ENCODE peak calls at places on chromosome 1, in ten cellular contexts. One of them, this sample, is unnamed. For H3K27me3, the result is how much of the 10 kb centered on the place peaks cover.

GRCh38 chr1:202807926-202808757 is at the start of gene KDM5B:
- DNase-seq in HL-60: peak
- DNase-seq in tibial artery: peak
- DNase-seq in GM23338: peak
- DNase-seq in lower lobe of right lung: peak
- DNase-seq in heart left ventricle: peak
- DNase-seq in K562: peak
- DNase-seq in dorsolateral prefrontal cortex: peak
- DNase-seq in endothelial cell of umbilical vein: peak
- DNase-seq in SK-N-SH: peak
- DNase-seq in this sample: peak

GRCh38 chr1:64340361-64340760 is 129.6 kb upstream of the CACHD1 start:
- DNase-seq in HL-60: no peak
- DNase-seq in tibial artery: no peak
- DNase-seq in GM23338: no peak
- DNase-seq in lower lobe of right lung: no peak
- DNase-seq in heart left ventricle: no peak
- DNase-seq in K562: no peak
- DNase-seq in dorsolateral prefrontal cortex: no peak
- DNase-seq in endothelial cell of umbilical vein: no peak
- DNase-seq in SK-N-SH: no peak
- DNase-seq in this sample: no peak

GRCh38 chr1:64006276-64007051 is 197.0 kb upstream of the UBE2U start:
- DNase-seq in HL-60: no peak
- DNase-seq in tibial artery: peak
- DNase-seq in GM23338: no peak
- DNase-seq in lower lobe of right lung: no peak
- DNase-seq in heart left ventricle: no peak
- DNase-seq in K562: no peak
- DNase-seq in dorsolateral prefrontal cortex: no peak
- DNase-seq in endothelial cell of umbilical vein: peak
- DNase-seq in SK-N-SH: no peak
- DNase-seq in this sample: no peak

GRCh38 chr1:161074676-161075368 is 5.1 kb upstream of the ARHGAP30 start:
- DNase-seq in HL-60: no peak
- DNase-seq in tibial artery: no peak
- DNase-seq in GM23338: no peak
- DNase-seq in lower lobe of right lung: no peak
- DNase-seq in heart left ventricle: no peak
- DNase-seq in K562: peak
- DNase-seq in dorsolateral prefrontal cortex: no peak
- DNase-seq in endothelial cell of umbilical vein: no peak
- DNase-seq in SK-N-SH: no peak
- DNase-seq in this sample: no peak

GRCh38 chr1:169933999-169934725 is 40.5 kb upstream of the SCYL3 start:
- DNase-seq in HL-60: no peak
- DNase-seq in tibial artery: no peak
- DNase-seq in GM23338: no peak
- DNase-seq in lower lobe of right lung: no peak
- DNase-seq in heart left ventricle: no peak
- DNase-seq in K562: no peak
- DNase-seq in dorsolateral prefrontal cortex: no peak
- DNase-seq in endothelial cell of umbilical vein: peak
- DNase-seq in SK-N-SH: no peak
- DNase-seq in this sample: no peak

GRCh38 chr1:116855220-116855619 is 54.5 kb upstream of the PTGFRN start:
- DNase-seq in HL-60: no peak
- DNase-seq in tibial artery: peak
- DNase-seq in GM23338: no peak
- DNase-seq in lower lobe of right lung: no peak
- DNase-seq in heart left ventricle: peak
- DNase-seq in K562: no peak
- DNase-seq in dorsolateral prefrontal cortex: peak
- DNase-seq in endothelial cell of umbilical vein: peak
- DNase-seq in SK-N-SH: peak
- DNase-seq in this sample: peak

GRCh38 chr1:17895986-17896385 is 140.9 kb downstream of the ACTL8 start:
- DNase-seq in HL-60: no peak
- DNase-seq in tibial artery: no peak
- DNase-seq in GM23338: no peak
- DNase-seq in lower lobe of right lung: no peak
- DNase-seq in heart left ventricle: no peak
- DNase-seq in K562: no peak
- DNase-seq in dorsolateral prefrontal cortex: no peak
- DNase-seq in endothelial cell of umbilical vein: no peak
- DNase-seq in SK-N-SH: no peak
- DNase-seq in this sample: no peak

GRCh38 chr1:187513190-187513589 is 684.4 kb downstream of the PLA2G4A start:
- DNase-seq in HL-60: peak
- DNase-seq in tibial artery: no peak
- DNase-seq in GM23338: no peak
- DNase-seq in lower lobe of right lung: no peak
- DNase-seq in heart left ventricle: no peak
- DNase-seq in K562: no peak
- DNase-seq in dorsolateral prefrontal cortex: no peak
- DNase-seq in endothelial cell of umbilical vein: no peak
- DNase-seq in SK-N-SH: no peak
- DNase-seq in this sample: no peak

DNA sequence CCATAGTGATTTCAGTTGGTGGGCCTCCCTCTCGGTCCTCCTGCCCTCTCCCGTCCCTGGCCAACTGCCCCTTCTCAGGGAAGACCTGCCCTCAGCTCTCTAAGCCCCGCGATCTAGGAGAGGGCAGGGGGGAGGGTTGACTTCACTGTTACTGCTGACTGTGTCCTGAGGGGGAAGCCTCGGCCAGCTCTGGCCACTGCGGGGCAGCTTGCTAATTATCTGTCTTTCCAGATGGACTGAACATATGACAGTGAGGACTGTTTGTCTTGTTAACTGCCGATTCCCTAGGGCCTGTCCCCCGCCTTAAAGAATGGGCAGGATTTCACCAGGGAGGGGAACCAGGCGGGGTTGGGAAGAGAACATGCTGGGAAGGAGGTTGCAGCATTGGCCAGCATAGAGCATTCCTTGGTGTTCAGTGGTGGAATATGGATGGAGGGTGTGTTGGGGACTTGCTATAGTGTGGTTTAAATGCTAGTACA is 22.9 kb downstream of the NIPAL3 start:
- DNase-seq in HL-60: no peak
- DNase-seq in tibial artery: peak
- DNase-seq in GM23338: peak
- DNase-seq in lower lobe of right lung: no peak
- DNase-seq in heart left ventricle: peak
- DNase-seq in K562: peak
- DNase-seq in dorsolateral prefrontal cortex: peak
- DNase-seq in endothelial cell of umbilical vein: no peak
- DNase-seq in SK-N-SH: peak
- DNase-seq in this sample: peak
- TF ChIP-seq CTCF in HL-60: no peak
- TF ChIP-seq CTCF in tibial artery: no peak
- TF ChIP-seq CTCF in GM23338: no peak
- TF ChIP-seq CTCF in lower lobe of right lung: no peak
- TF ChIP-seq CTCF in heart left ventricle: no peak
- TF ChIP-seq CTCF in K562: peak
- TF ChIP-seq CTCF in dorsolateral prefrontal cortex: no peak
- TF ChIP-seq CTCF in endothelial cell of umbilical vein: no peak
- TF ChIP-seq CTCF in SK-N-SH: no peak
- TF ChIP-seq CTCF in this sample: no peak

GRCh38 chr1:28104866-28105467 is 16.6 kb upstream of the EYA3 start:
- DNase-seq in HL-60: no peak
- DNase-seq in tibial artery: no peak
- DNase-seq in GM23338: peak
- DNase-seq in lower lobe of right lung: peak
- DNase-seq in heart left ventricle: no peak
- DNase-seq in K562: peak
- DNase-seq in dorsolateral prefrontal cortex: peak
- DNase-seq in endothelial cell of umbilical vein: peak
- DNase-seq in SK-N-SH: peak
- DNase-seq in this sample: no peak
- H3K4me3 ChIP-seq in HL-60: no peak
- H3K4me3 ChIP-seq in tibial artery: peak
- H3K4me3 ChIP-seq in GM23338: peak
- H3K4me3 ChIP-seq in lower lobe of right lung: peak
- H3K4me3 ChIP-seq in heart left ventricle: peak
- H3K4me3 ChIP-seq in K562: peak
- H3K4me3 ChIP-seq in dorsolateral prefrontal cortex: peak
- H3K4me3 ChIP-seq in endothelial cell of umbilical vein: no peak
- H3K4me3 ChIP-seq in SK-N-SH: no peak
- H3K4me3 ChIP-seq in this sample: peak

GRCh38 chr1:156851779-156852413 is 7.0 kb downstream of the INSRR start:
- DNase-seq in HL-60: no peak
- DNase-seq in tibial artery: no peak
- DNase-seq in GM23338: no peak
- DNase-seq in lower lobe of right lung: no peak
- DNase-seq in heart left ventricle: peak
- DNase-seq in K562: no peak
- DNase-seq in dorsolateral prefrontal cortex: no peak
- DNase-seq in endothelial cell of umbilical vein: no peak
- DNase-seq in SK-N-SH: no peak
- DNase-seq in this sample: peak

GRCh38 chr1:156856282-156856785 is 2.6 kb downstream of the INSRR start:
- DNase-seq in HL-60: no peak
- DNase-seq in tibial artery: no peak
- DNase-seq in GM23338: no peak
- DNase-seq in lower lobe of right lung: no peak
- DNase-seq in heart left ventricle: no peak
- DNase-seq in K562: no peak
- DNase-seq in dorsolateral prefrontal cortex: no peak
- DNase-seq in endothelial cell of umbilical vein: no peak
- DNase-seq in SK-N-SH: no peak
- DNase-seq in this sample: no peak

GRCh38 chr1:156852414-156852874 is 6.5 kb downstream of the INSRR start:
- DNase-seq in HL-60: no peak
- DNase-seq in tibial artery: no peak
- DNase-seq in GM23338: no peak
- DNase-seq in lower lobe of right lung: no peak
- DNase-seq in heart left ventricle: peak
- DNase-seq in K562: no peak
- DNase-seq in dorsolateral prefrontal cortex: peak
- DNase-seq in endothelial cell of umbilical vein: no peak
- DNase-seq in SK-N-SH: peak
- DNase-seq in this sample: peak

GRCh38 chr1:156853761-156854160 is 5.2 kb downstream of the INSRR start:
- DNase-seq in HL-60: no peak
- DNase-seq in tibial artery: no peak
- DNase-seq in GM23338: no peak
- DNase-seq in lower lobe of right lung: no peak
- DNase-seq in heart left ventricle: no peak
- DNase-seq in K562: no peak
- DNase-seq in dorsolateral prefrontal cortex: no peak
- DNase-seq in endothelial cell of umbilical vein: no peak
- DNase-seq in SK-N-SH: no peak
- DNase-seq in this sample: no peak

GRCh38 chr1:156854634-156855033 is 4.3 kb downstream of the INSRR start:
- DNase-seq in HL-60: no peak
- DNase-seq in tibial artery: no peak
- DNase-seq in GM23338: no peak
- DNase-seq in lower lobe of right lung: no peak
- DNase-seq in heart left ventricle: no peak
- DNase-seq in K562: peak
- DNase-seq in dorsolateral prefrontal cortex: no peak
- DNase-seq in endothelial cell of umbilical vein: no peak
- DNase-seq in SK-N-SH: no peak
- DNase-seq in this sample: no peak
- H3K27me3 ChIP-seq in HL-60: under half
- H3K27me3 ChIP-seq in tibial artery: under half
- H3K27me3 ChIP-seq in GM23338: half or more
- H3K27me3 ChIP-seq in lower lobe of right lung: under half
- H3K27me3 ChIP-seq in heart left ventricle: under half
- H3K27me3 ChIP-seq in K562: under half
- H3K27me3 ChIP-seq in dorsolateral prefrontal cortex: under half
- H3K27me3 ChIP-seq in endothelial cell of umbilical vein: under half
- H3K27me3 ChIP-seq in SK-N-SH: under half
- H3K27me3 ChIP-seq in this sample: under half

GRCh38 chr1:44807364-44808062 is 362 bp upstream of the DYNLT4 start:
- DNase-seq in HL-60: peak
- DNase-seq in tibial artery: peak
- DNase-seq in GM23338: peak
- DNase-seq in lower lobe of right lung: peak
- DNase-seq in heart left ventricle: peak
- DNase-seq in K562: peak
- DNase-seq in dorsolateral prefrontal cortex: peak
- DNase-seq in endothelial cell of umbilical vein: peak
- DNase-seq in SK-N-SH: peak
- DNase-seq in this sample: peak

GRCh38 chr1:44806704-44807363 is at the start of gene DYNLT4:
- DNase-seq in HL-60: no peak
- DNase-seq in tibial artery: peak
- DNase-seq in GM23338: no peak
- DNase-seq in lower lobe of right lung: peak
- DNase-seq in heart left ventricle: peak
- DNase-seq in K562: no peak
- DNase-seq in dorsolateral prefrontal cortex: no peak
- DNase-seq in endothelial cell of umbilical vein: no peak
- DNase-seq in SK-N-SH: no peak
- DNase-seq in this sample: no peak

GRCh38 chr1:44803312-44804095 is 3.3 kb downstream of the PLK3 start:
- DNase-seq in HL-60: no peak
- DNase-seq in tibial artery: peak
- DNase-seq in GM23338: no peak
- DNase-seq in lower lobe of right lung: peak
- DNase-seq in heart left ventricle: no peak
- DNase-seq in K562: no peak
- DNase-seq in dorsolateral prefrontal cortex: no peak
- DNase-seq in endothelial cell of umbilical vein: no peak
- DNase-seq in SK-N-SH: no peak
- DNase-seq in this sample: no peak

GRCh38 chr1:44806025-44806703 is 987 bp downstream of the DYNLT4 start:
- DNase-seq in HL-60: no peak
- DNase-seq in tibial artery: peak
- DNase-seq in GM23338: no peak
- DNase-seq in lower lobe of right lung: no peak
- DNase-seq in heart left ventricle: peak
- DNase-seq in K562: no peak
- DNase-seq in dorsolateral prefrontal cortex: no peak
- DNase-seq in endothelial cell of umbilical vein: no peak
- DNase-seq in SK-N-SH: peak
- DNase-seq in this sample: no peak

DNA sequence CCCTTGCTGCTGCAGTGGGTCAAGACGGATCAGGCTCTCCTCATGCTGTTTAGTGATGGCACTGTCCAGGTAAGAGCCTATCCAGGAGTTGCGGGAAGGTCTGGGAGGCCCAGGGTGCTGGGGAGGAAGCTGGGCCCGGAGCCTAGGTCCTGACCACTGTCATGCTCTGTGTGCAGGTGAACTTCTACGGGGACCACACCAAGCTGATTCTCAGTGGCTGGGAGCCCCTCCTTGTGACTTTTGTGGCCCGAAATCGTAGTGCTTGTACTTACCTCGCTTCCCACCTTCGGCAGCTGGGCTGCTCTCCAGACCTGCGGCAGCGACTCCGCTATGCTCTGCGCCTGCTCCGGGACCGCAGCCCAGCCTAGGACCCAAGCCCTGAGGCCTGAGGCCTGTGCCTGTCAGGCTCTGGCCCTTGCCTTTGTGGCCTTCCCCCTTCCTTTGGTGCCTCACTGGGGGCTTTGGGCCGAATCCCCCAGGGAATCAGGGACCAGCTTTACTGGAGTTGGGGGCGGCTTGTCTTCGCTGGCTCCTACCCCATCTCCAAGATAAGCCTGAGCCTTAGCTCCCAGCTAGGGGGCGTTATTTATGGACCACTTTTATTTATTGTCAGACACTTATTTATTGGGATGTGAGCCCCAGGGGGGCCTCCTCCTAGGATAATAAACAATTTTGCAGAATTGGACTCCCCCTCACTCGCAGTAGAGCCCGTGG is 1.7 kb downstream of the DYNLT4 start:
- DNase-seq in HL-60: no peak
- DNase-seq in tibial artery: peak
- DNase-seq in GM23338: no peak
- DNase-seq in lower lobe of right lung: peak
- DNase-seq in heart left ventricle: peak
- DNase-seq in K562: no peak
- DNase-seq in dorsolateral prefrontal cortex: no peak
- DNase-seq in endothelial cell of umbilical vein: no peak
- DNase-seq in SK-N-SH: no peak
- DNase-seq in this sample: no peak
- TF ChIP-seq CTCF in HL-60: no peak
- TF ChIP-seq CTCF in tibial artery: no peak
- TF ChIP-seq CTCF in GM23338: peak
- TF ChIP-seq CTCF in lower lobe of right lung: no peak
- TF ChIP-seq CTCF in heart left ventricle: no peak
- TF ChIP-seq CTCF in K562: no peak
- TF ChIP-seq CTCF in dorsolateral prefrontal cortex: no peak
- TF ChIP-seq CTCF in endothelial cell of umbilical vein: peak
- TF ChIP-seq CTCF in SK-N-SH: peak
- TF ChIP-seq CTCF in this sample: no peak

This sample was measured in heart right ventricle.